ENCODE peak calls at places on chromosomes 16 and 17, in nine cellular contexts. J, Y, R, C, N, U, S, B and M are unnamed samples.

GRCh38 chr16:21126518-21126917 is 24.1 kb downstream of the DNAH3 start:
- DNase-seq in J (no peak), N (no peak), C (no peak), S (no peak), B (no peak), R (no peak), U (no peak), Y (no peak), M (no peak)

GRCh38 chr17:1713160-1713877 is 3.1 kb upstream of the TLCD2 start:
- DNase-seq in C (no peak), Y (no peak), J (no peak), N (no peak), R (peak), B (no peak), S (no peak), U (no peak), M (no peak)

GRCh38 chr16:27408012-27408601 is 6.1 kb downstream of the IL21R start:
- DNase-seq in U (no peak), N (peak), R (no peak), Y (no peak), S (no peak), C (no peak), B (peak), J (no peak), M (no peak)

GRCh38 chr17:45248132-45248936 is 13.6 kb downstream of the SPATA32 start:
- DNase-seq in B (no peak), C (no peak), N (peak), Y (no peak), R (no peak), U (no peak), S (peak), J (no peak), M (no peak)

GRCh38 chr17:47896672-47897490 is 845 bp downstream of the SP2 start:
- DNase-seq in U (no peak), J (no peak), Y (no peak), C (no peak), S (no peak), R (no peak), B (no peak), N (no peak), M (no peak)

GRCh38 chr17:60372790-60373483 is 19.0 kb downstream of the USP32 start:
- DNase-seq in J (no peak), C (no peak), U (peak), N (no peak), B (no peak), S (no peak), Y (no peak), R (no peak), M (no peak)

GRCh38 chr17:50822550-50822949 is 12.8 kb upstream of the WFIKKN2 start:
- DNase-seq in Y (no peak), B (no peak), N (no peak), J (no peak), R (no peak), U (no peak), C (no peak), S (no peak), M (no peak)

GRCh38 chr17:71170070-71170469 is 950.8 kb upstream of the SOX9 start:
- DNase-seq in J (no peak), N (no peak), U (no peak), S (no peak), C (no peak), R (no peak), B (no peak), Y (no peak), M (no peak)

GRCh38 chr17:34579017-34579946 is at the start of gene TMEM132E:
- DNase-seq in S (peak), C (no peak), N (peak), J (peak), B (no peak), R (peak), U (no peak), Y (no peak), M (no peak)

GRCh38 chr17:43360739-43361498 is 37.9 kb upstream of the ARL4D start:
- DNase-seq in B (peak), S (peak), U (peak), Y (peak), J (peak), N (peak), R (peak), C (peak), M (peak)

GRCh38 chr16:87392823-87393679 is 915 bp downstream of the MAP1LC3B start:
- DNase-seq in J (no peak), S (peak), Y (no peak), B (no peak), R (peak), C (peak), U (no peak), N (peak), M (no peak)

GRCh38 chr16:50151322-50151721 is 1.8 kb upstream of the TENT4B start:
- DNase-seq in U (no peak), R (peak), S (no peak), N (no peak), C (no peak), Y (no peak), B (no peak), J (no peak), M (no peak)

GRCh38 chr17:52147872-52148271 is 10.6 kb downstream of the CA10 start:
- DNase-seq in B (no peak), U (no peak), R (no peak), S (no peak), Y (no peak), C (no peak), J (no peak), N (no peak), M (peak)

GRCh38 chr16:19071811-19072777 is 4.7 kb downstream of the COQ7 start:
- DNase-seq in B (no peak), N (peak), S (peak), U (no peak), R (no peak), J (peak), C (no peak), Y (no peak), M (no peak)

GRCh38 chr17:3529817-3530741 is 27.5 kb downstream of the TRPV3 start:
- DNase-seq in C (no peak), U (no peak), Y (no peak), B (no peak), R (peak), J (peak), S (no peak), N (no peak), M (no peak)

GRCh38 chr17:19645608-19646250 is 2.8 kb upstream of the ALDH3A2 start:
- DNase-seq in B (no peak), C (no peak), S (peak), U (no peak), J (peak), R (no peak), N (peak), Y (no peak), M (no peak)

GRCh38 chr16:85785927-85786326 is 13.4 kb downstream of the EMC8 start:
- DNase-seq in J (no peak), N (no peak), C (no peak), R (no peak), S (no peak), U (no peak), Y (no peak), B (no peak), M (no peak)

GRCh38 chr16:80948886-80949502 is 57.7 kb downstream of the CMC2 start:
- DNase-seq in S (no peak), C (no peak), J (peak), B (peak), R (peak), U (no peak), Y (no peak), N (peak), M (no peak)

GRCh38 chr16:86086471-86086870 is 187.5 kb downstream of the IRF8 start:
- DNase-seq in B (no peak), U (no peak), C (no peak), S (no peak), J (no peak), R (no peak), Y (no peak), N (no peak), M (no peak)

GRCh38 chr17:67488161-67488560 is 111.1 kb downstream of the PITPNC1 start:
- DNase-seq in R (no peak), Y (no peak), N (no peak), U (no peak), S (no peak), B (no peak), C (no peak), J (peak), M (no peak)

GRCh38 chr17:17342242-17342945 is 39.2 kb downstream of the NT5M start:
- DNase-seq in J (no peak), N (no peak), Y (no peak), B (no peak), R (peak), U (no peak), C (no peak), S (no peak), M (no peak)

GRCh38 chr16:23781176-23781575 is 26.4 kb downstream of the CHP2 start:
- DNase-seq in R (no peak), S (no peak), Y (no peak), C (no peak), J (no peak), U (no peak), B (no peak), N (no peak), M (no peak)

GRCh38 chr17:47836601-47837000 is 4.5 kb downstream of the SCRN2 start:
- DNase-seq in S (no peak), R (no peak), J (no peak), Y (no peak), C (no peak), B (no peak), U (no peak), N (no peak), M (no peak)

GRCh38 chr17:38320482-38320881 is 23.3 kb downstream of the GPR179 start:
- DNase-seq in Y (no peak), S (no peak), J (no peak), C (no peak), R (no peak), B (no peak), U (no peak), N (no peak), M (no peak)

GRCh38 chr17:55740515-55741352 is 10.1 kb upstream of the PCTP start:
- DNase-seq in J (no peak), U (no peak), B (no peak), R (no peak), S (no peak), Y (no peak), C (no peak), N (no peak), M (no peak)

GRCh38 chr16:47778106-47778803 is 317.1 kb downstream of the PHKB start:
- DNase-seq in B (no peak), S (no peak), J (no peak), C (no peak), N (no peak), R (no peak), U (no peak), Y (no peak), M (no peak)

GRCh38 chr16:54285414-54286066 is 1.0 kb downstream of the IRX3 start:
- DNase-seq in U (no peak), Y (no peak), R (no peak), C (no peak), S (no peak), J (no peak), N (no peak), B (no peak), M (no peak)
- TF ChIP-seq CTCF in U (peak), Y (no peak), R (no peak), C (no peak), S (no peak), J (no peak), N (no peak), B (no peak), M (no peak)

GRCh38 chr16:66928702-66929388 is 3.5 kb upstream of the RRAD start:
- DNase-seq in U (no peak), N (peak), J (peak), S (no peak), R (no peak), Y (no peak), B (no peak), C (no peak), M (no peak)
- TF ChIP-seq CTCF in U (peak), N (peak), J (peak), S (no peak), R (peak), Y (peak), B (peak), C (peak), M (peak)

DNA sequence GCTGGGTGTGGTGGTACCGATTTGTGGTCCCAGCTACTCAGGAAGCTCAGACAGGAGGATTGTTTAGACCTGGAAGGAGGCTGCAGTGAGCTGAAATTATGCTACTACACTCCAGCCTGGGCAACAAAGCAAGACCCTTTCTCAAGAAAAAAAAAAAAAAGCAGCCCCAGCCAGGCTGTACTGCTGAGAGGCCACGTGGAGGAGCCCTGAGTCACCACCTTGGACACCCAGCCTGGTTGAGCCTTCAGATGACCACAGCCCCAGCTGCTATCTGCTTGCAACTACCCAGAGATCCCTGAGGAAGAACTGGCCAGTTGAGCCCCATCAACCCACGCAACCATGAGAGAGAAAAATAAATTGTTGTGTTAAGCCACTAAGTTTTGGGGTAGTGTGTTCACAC is 23.6 kb upstream of the GPRC5C start:
- DNase-seq in C (no peak), J (peak), U (no peak), S (no peak), N (no peak), B (no peak), Y (no peak), R (no peak), M (no peak)
- TF ChIP-seq CTCF in C (no peak), J (no peak), U (no peak), S (no peak), N (no peak), B (no peak), Y (no peak), R (no peak), M (peak)

GRCh38 chr17:80755650-80756405 is 211.2 kb downstream of the RPTOR start:
- DNase-seq in R (no peak), Y (no peak), C (no peak), U (no peak), J (no peak), N (peak), B (no peak), S (no peak), M (no peak)
- TF ChIP-seq CTCF in R (no peak), Y (peak), C (no peak), U (peak), J (no peak), N (peak), B (no peak), S (no peak), M (peak)

DNA sequence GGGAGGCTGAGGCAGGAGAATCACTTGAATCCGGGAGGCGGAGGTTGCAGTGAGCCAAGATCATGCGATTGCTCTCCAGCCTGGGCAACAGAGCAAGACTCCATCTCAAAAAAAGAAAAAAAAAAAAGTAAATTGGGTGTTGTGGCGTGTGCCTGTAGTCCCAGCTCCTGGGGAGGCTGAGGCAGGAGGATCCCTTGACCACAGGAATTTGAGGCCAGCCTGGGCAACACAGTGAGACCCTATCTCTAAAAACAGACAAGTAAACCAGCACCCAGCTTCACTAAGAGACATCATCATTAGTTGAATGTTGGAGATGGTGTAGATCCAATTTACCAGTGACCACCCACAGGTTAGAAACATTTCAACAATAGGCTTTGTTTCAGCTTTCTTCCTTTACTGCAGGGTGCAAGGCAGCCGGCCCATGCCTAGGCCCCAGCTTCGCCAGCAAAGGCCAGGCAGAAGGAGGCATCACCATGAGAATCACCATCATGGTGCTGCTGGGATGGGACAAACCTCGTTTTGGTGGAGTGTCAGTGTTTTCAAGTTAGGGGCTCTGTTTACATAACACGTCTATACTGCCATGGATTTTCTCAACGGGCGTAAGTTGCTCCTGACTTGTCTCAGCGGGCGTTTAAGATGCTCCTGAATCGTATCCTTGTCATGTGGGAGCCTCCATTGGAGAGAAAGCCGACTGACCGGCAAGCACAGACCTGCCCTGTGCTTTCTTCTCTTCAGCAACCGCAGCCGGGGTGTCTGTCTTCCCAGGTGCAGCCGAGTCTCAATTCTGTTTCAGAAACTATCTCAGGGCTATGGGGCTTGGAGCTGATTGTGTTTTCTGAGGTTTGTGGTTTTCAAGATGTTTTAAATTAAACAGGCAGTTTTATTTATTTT is 7.3 kb downstream of the TCF25 start:
- DNase-seq in J (no peak), B (no peak), Y (no peak), C (no peak), R (no peak), U (no peak), N (no peak), S (no peak), M (no peak)
- TF ChIP-seq CTCF in J (no peak), B (no peak), Y (no peak), C (no peak), R (no peak), U (no peak), N (no peak), S (no peak), M (no peak)

GRCh38 chr16:3173892-3174617 is 13.9 kb upstream of the OR1F1 start:
- DNase-seq in R (no peak), B (no peak), U (no peak), J (no peak), S (no peak), C (no peak), N (peak), Y (no peak), M (no peak)

GRCh38 chr16:3174618-3175148 is 13.3 kb upstream of the OR1F1 start:
- DNase-seq in C (no peak), R (no peak), U (no peak), Y (no peak), B (no peak), J (no peak), N (no peak), S (no peak), M (no peak)

GRCh38 chr16:3171181-3171854 is 16.7 kb upstream of the OR1F1 start:
- DNase-seq in B (no peak), S (no peak), Y (no peak), N (peak), C (no peak), J (no peak), U (no peak), R (no peak), M (no peak)

GRCh38 chr16:3170440-3171180 is 17.4 kb upstream of the OR1F1 start:
- DNase-seq in U (no peak), C (no peak), N (peak), S (no peak), Y (no peak), R (no peak), J (no peak), B (no peak), M (no peak)

DNA sequence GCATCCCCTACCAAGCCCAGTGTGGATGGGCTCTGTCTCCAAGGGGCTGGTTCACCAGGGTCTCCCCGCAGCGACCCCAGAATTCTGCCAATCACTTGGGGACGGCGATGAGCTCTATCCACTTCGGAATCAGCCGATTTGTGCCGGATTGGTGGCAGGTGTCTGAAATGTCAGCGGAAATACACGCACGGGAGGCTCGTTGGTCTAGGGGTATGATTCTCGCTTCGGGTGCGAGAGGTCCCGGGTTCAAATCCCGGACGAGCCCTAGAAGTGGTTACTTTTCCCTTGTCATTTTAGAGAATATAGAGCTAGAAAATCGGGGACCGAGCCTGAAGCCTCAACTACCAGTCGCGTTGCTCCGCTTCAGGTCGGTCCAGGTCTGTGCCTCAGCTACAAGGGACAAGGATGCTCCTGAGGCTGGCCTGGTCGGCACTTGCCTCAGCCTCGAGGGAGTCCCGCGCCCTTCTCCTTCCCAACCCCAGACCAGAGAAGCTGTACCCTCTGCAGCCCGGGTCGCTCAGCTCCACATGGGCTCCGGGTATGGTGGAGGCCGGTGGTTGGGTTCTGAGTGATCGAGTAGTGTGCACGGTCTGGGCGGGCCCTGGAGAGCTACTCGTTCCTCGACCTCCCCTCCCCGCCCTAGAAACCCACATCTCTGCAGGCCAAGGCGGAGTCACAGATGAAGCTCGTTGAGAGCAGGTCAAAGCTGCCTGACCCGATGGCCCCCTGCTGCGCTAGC is 16.0 kb upstream of the OR1F1 start:
- DNase-seq in Y (no peak), N (peak), S (no peak), U (no peak), C (no peak), J (no peak), R (no peak), B (no peak), M (no peak)
- TF ChIP-seq CTCF in Y (no peak), N (no peak), S (no peak), U (no peak), C (no peak), J (no peak), R (no peak), B (no peak), M (no peak)

GRCh38 chr17:30805944-30806456 is 18.5 kb downstream of the CRLF3 start:
- DNase-seq in N (no peak), S (no peak), C (no peak), U (no peak), B (no peak), Y (no peak), J (no peak), R (no peak), M (no peak)
- TF ChIP-seq CTCF in N (peak), S (no peak), C (no peak), U (peak), B (peak), Y (peak), J (no peak), R (no peak), M (peak)

DNA sequence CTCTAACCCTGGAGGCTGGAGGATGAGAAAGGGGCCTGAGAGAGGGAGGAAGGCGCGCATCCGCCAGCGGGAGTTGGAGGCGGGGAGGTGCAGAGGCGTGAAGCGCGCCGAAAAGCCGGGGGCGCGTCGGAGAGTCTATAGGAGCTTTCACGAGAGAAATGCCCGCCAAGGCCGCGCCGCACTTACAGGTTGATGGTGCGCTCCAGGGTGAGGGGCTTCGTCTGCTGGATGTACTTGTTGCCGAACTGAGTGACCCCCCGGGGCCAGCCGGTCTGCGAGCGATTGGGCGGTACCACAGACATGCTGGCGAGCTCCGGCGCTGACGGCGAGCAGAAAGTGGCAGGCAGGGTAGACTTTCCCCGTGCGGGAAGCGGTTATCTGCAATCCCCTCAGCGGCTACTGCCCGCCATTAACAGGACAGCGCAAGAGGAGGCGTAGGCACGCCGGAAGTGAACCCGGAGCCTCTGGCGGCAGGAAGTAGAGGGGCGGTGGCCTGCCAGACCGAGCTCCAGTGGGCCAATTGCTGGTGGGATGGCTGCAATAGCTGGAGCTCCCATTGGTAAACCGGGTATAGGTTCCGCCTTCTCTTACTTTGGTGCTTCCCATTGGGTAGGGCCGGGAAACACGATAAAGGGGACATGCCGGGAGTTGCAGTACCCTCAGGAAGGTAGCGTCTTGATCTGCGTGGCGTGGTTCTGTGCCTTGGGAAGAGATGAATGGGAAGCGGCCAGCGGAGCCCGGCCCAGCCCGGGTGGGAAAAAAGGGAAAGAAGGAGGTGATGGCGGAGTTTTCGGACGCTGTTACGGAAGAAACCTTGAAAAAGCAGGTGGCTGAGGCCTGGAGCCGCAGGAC is at the start of the genes NUDT21 and OGFOD1:
- DNase-seq in C (peak), R (peak), S (peak), N (peak), J (peak), U (peak), Y (peak), B (peak), M (peak)
- TF ChIP-seq CTCF in C (peak), R (no peak), S (no peak), N (no peak), J (no peak), U (no peak), Y (peak), B (no peak), M (no peak)